ENCODE peak calls at places on chromosomes 13 and 19, in seven cellular contexts. One of them, this sample, is unnamed.

GRCh38 chr13:19181021-19181620 is 503 bp downstream of the TUBA3C start:
- DNase-seq in IMR-90: no peak
- DNase-seq in Peyer's patch: no peak
- DNase-seq in psoas muscle: no peak
- DNase-seq in kidney epithelial cell: no peak
- DNase-seq in mesothelial cell of epicardium: no peak
- DNase-seq in fibroblast of mammary gland: no peak
- DNase-seq in this sample: no peak

GRCh38 chr19:5621945-5622464 is 571 bp downstream of the SAFB2 start:
- DNase-seq in IMR-90: no peak
- DNase-seq in Peyer's patch: no peak
- DNase-seq in psoas muscle: peak
- DNase-seq in kidney epithelial cell: no peak
- DNase-seq in mesothelial cell of epicardium: no peak
- DNase-seq in fibroblast of mammary gland: no peak
- DNase-seq in this sample: no peak

GRCh38 chr13:110448230-110448629 is 113.3 kb downstream of the RAB20 start:
- DNase-seq in IMR-90: peak
- DNase-seq in Peyer's patch: no peak
- DNase-seq in psoas muscle: no peak
- DNase-seq in kidney epithelial cell: peak
- DNase-seq in mesothelial cell of epicardium: no peak
- DNase-seq in fibroblast of mammary gland: peak
- DNase-seq in this sample: no peak

GRCh38 chr13:97264663-97265062 is 42.5 kb downstream of the MBNL2 start:
- DNase-seq in IMR-90: no peak
- DNase-seq in Peyer's patch: no peak
- DNase-seq in psoas muscle: no peak
- DNase-seq in kidney epithelial cell: no peak
- DNase-seq in mesothelial cell of epicardium: no peak
- DNase-seq in fibroblast of mammary gland: no peak
- DNase-seq in this sample: no peak

GRCh38 chr19:54684537-54684936 is 21.8 kb downstream of the LILRB4 start:
- DNase-seq in IMR-90: no peak
- DNase-seq in Peyer's patch: no peak
- DNase-seq in psoas muscle: no peak
- DNase-seq in kidney epithelial cell: no peak
- DNase-seq in mesothelial cell of epicardium: no peak
- DNase-seq in fibroblast of mammary gland: peak
- DNase-seq in this sample: no peak

GRCh38 chr19:42028304-42029216 is 34.5 kb upstream of the ATP1A3 start:
- DNase-seq in IMR-90: no peak
- DNase-seq in Peyer's patch: no peak
- DNase-seq in psoas muscle: peak
- DNase-seq in kidney epithelial cell: no peak
- DNase-seq in mesothelial cell of epicardium: no peak
- DNase-seq in fibroblast of mammary gland: no peak
- DNase-seq in this sample: no peak

GRCh38 chr19:1164684-1165531 is 9.2 kb downstream of the SBNO2 start:
- DNase-seq in IMR-90: no peak
- DNase-seq in Peyer's patch: no peak
- DNase-seq in psoas muscle: peak
- DNase-seq in kidney epithelial cell: no peak
- DNase-seq in mesothelial cell of epicardium: no peak
- DNase-seq in fibroblast of mammary gland: no peak
- DNase-seq in this sample: no peak

GRCh38 chr19:5058456-5059190 is 89.7 kb downstream of the KDM4B start:
- DNase-seq in IMR-90: peak
- DNase-seq in Peyer's patch: no peak
- DNase-seq in psoas muscle: no peak
- DNase-seq in kidney epithelial cell: no peak
- DNase-seq in mesothelial cell of epicardium: no peak
- DNase-seq in fibroblast of mammary gland: peak
- DNase-seq in this sample: no peak

GRCh38 chr13:40109324-40109958 is 454.0 kb downstream of the COG6 start:
- DNase-seq in IMR-90: peak
- DNase-seq in Peyer's patch: no peak
- DNase-seq in psoas muscle: no peak
- DNase-seq in kidney epithelial cell: peak
- DNase-seq in mesothelial cell of epicardium: no peak
- DNase-seq in fibroblast of mammary gland: peak
- DNase-seq in this sample: no peak

GRCh38 chr13:110014719-110015118 is 228.3 kb upstream of the IRS2 start:
- DNase-seq in IMR-90: no peak
- DNase-seq in Peyer's patch: no peak
- DNase-seq in psoas muscle: no peak
- DNase-seq in kidney epithelial cell: no peak
- DNase-seq in mesothelial cell of epicardium: no peak
- DNase-seq in fibroblast of mammary gland: peak
- DNase-seq in this sample: no peak

GRCh38 chr13:112772929-112773328 is 83.1 kb downstream of the ATP11A start:
- DNase-seq in IMR-90: no peak
- DNase-seq in Peyer's patch: no peak
- DNase-seq in psoas muscle: no peak
- DNase-seq in kidney epithelial cell: no peak
- DNase-seq in mesothelial cell of epicardium: no peak
- DNase-seq in fibroblast of mammary gland: no peak
- DNase-seq in this sample: no peak
- TF ChIP-seq CTCF in IMR-90: no peak
- TF ChIP-seq CTCF in Peyer's patch: no peak
- TF ChIP-seq CTCF in psoas muscle: no peak
- TF ChIP-seq CTCF in kidney epithelial cell: no peak
- TF ChIP-seq CTCF in mesothelial cell of epicardium: no peak
- TF ChIP-seq CTCF in fibroblast of mammary gland: no peak
- TF ChIP-seq CTCF in this sample: no peak

GRCh38 chr19:3224346-3225325 is at the start of gene CELF5:
- DNase-seq in IMR-90: no peak
- DNase-seq in Peyer's patch: no peak
- DNase-seq in psoas muscle: no peak
- DNase-seq in kidney epithelial cell: no peak
- DNase-seq in mesothelial cell of epicardium: peak
- DNase-seq in fibroblast of mammary gland: no peak
- DNase-seq in this sample: no peak
- TF ChIP-seq CTCF in IMR-90: peak
- TF ChIP-seq CTCF in Peyer's patch: peak
- TF ChIP-seq CTCF in psoas muscle: peak
- TF ChIP-seq CTCF in kidney epithelial cell: no peak
- TF ChIP-seq CTCF in mesothelial cell of epicardium: peak
- TF ChIP-seq CTCF in fibroblast of mammary gland: no peak
- TF ChIP-seq CTCF in this sample: peak

GRCh38 chr19:3073931-3074595 is 11.8 kb upstream of the TLE5 start:
- DNase-seq in IMR-90: no peak
- DNase-seq in Peyer's patch: no peak
- DNase-seq in psoas muscle: no peak
- DNase-seq in kidney epithelial cell: no peak
- DNase-seq in mesothelial cell of epicardium: no peak
- DNase-seq in fibroblast of mammary gland: peak
- DNase-seq in this sample: no peak
- TF ChIP-seq CTCF in IMR-90: peak
- TF ChIP-seq CTCF in Peyer's patch: peak
- TF ChIP-seq CTCF in psoas muscle: no peak
- TF ChIP-seq CTCF in kidney epithelial cell: peak
- TF ChIP-seq CTCF in mesothelial cell of epicardium: no peak
- TF ChIP-seq CTCF in fibroblast of mammary gland: peak
- TF ChIP-seq CTCF in this sample: no peak

GRCh38 chr19:12896460-12896859 is 5.5 kb downstream of the GCDH start:
- DNase-seq in IMR-90: no peak
- DNase-seq in Peyer's patch: no peak
- DNase-seq in psoas muscle: no peak
- DNase-seq in kidney epithelial cell: no peak
- DNase-seq in mesothelial cell of epicardium: no peak
- DNase-seq in fibroblast of mammary gland: no peak
- DNase-seq in this sample: no peak
- TF ChIP-seq CTCF in IMR-90: no peak
- TF ChIP-seq CTCF in Peyer's patch: no peak
- TF ChIP-seq CTCF in psoas muscle: no peak
- TF ChIP-seq CTCF in kidney epithelial cell: no peak
- TF ChIP-seq CTCF in mesothelial cell of epicardium: no peak
- TF ChIP-seq CTCF in fibroblast of mammary gland: no peak
- TF ChIP-seq CTCF in this sample: no peak

DNA sequence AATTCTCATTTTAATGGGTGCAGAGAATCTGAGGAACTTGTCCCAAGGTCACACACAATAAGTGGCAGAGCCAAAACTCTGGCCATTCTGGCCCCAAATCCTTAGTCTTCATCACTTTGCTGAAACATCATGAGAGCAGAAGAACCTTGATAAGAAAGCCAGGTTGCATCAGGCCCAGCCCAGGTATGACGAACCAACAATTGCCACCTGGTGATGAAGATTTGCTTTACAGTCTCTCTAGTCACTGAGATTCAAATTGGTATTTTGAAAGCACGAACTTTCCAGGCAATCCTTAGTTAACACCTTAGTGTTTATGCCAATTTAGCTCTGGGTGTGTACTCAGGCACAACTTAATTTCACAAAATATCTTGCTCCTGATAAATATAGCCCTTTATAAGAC is 502.7 kb upstream of the HTR2A start:
- DNase-seq in IMR-90: no peak
- DNase-seq in Peyer's patch: no peak
- DNase-seq in psoas muscle: no peak
- DNase-seq in kidney epithelial cell: no peak
- DNase-seq in mesothelial cell of epicardium: no peak
- DNase-seq in fibroblast of mammary gland: no peak
- DNase-seq in this sample: no peak
- TF ChIP-seq CTCF in IMR-90: no peak
- TF ChIP-seq CTCF in Peyer's patch: no peak
- TF ChIP-seq CTCF in psoas muscle: no peak
- TF ChIP-seq CTCF in kidney epithelial cell: no peak
- TF ChIP-seq CTCF in mesothelial cell of epicardium: no peak
- TF ChIP-seq CTCF in fibroblast of mammary gland: no peak
- TF ChIP-seq CTCF in this sample: no peak

DNA sequence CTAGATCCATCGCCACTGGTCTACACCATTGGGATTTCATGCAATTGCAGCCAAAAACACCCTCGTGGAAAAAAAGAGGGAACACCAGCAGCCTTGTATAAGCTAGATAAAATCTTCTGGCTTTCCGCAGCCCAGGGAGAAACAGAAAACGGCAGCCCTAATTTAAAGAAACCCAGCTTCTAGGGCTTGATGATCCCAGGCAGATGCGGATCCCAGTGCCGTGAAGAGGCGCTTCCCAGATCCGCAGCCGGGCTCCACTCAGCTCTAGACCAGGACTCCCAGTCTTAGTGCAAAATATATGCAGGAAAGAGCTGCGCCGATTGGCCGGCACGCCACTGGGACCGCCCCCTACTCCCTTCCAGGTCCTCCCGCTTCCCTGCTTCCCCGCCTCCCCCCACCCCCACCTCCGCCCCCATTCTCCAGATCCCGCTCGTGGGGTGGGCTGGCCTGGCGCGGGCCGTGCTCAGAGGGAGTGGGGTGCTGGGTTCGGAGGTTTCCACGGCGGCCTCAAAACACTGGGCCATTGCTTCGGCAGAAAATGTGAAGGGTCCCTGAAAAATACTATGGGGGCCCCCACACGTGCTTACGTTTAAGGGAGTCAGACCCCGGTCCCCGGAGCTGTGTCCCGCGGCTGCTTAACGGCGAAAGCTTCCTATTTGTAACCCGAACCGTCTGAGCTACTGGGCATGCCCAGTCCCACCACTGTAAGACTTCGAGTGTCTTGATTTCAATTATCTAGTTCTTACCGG is 63.1 kb downstream of the SERP2 start:
- DNase-seq in IMR-90: peak
- DNase-seq in Peyer's patch: peak
- DNase-seq in psoas muscle: peak
- DNase-seq in kidney epithelial cell: peak
- DNase-seq in mesothelial cell of epicardium: peak
- DNase-seq in fibroblast of mammary gland: peak
- DNase-seq in this sample: peak
- TF ChIP-seq CTCF in IMR-90: no peak
- TF ChIP-seq CTCF in Peyer's patch: peak
- TF ChIP-seq CTCF in psoas muscle: no peak
- TF ChIP-seq CTCF in kidney epithelial cell: no peak
- TF ChIP-seq CTCF in mesothelial cell of epicardium: no peak
- TF ChIP-seq CTCF in fibroblast of mammary gland: no peak
- TF ChIP-seq CTCF in this sample: no peak